ENCODE peak calls at places on chromosomes 2 and 18, in six cellular contexts. R is fibroblast of lung; G is transverse colon; Z is right cardiac atrium; C is naive thymus-derived CD4-positive, alpha-beta T cell; V is pancreas. L is an unnamed sample. For H3K9me3 and H3K27me3, the result is how much of the 10 kb centered on the place peaks cover.

GRCh38 chr2:142218471-142218870 is 87.7 kb upstream of the LRP1B start:
- DNase-seq in R (peak), G (no peak), Z (no peak), C (no peak), V (no peak), L (no peak)

GRCh38 chr2:140975237-140975636 is 1155.6 kb downstream of the LRP1B start:
- DNase-seq in R (no peak), G (no peak), Z (no peak), C (no peak), V (no peak), L (no peak)

GRCh38 chr2:134647607-134648256 is 71.1 kb downstream of the TMEM163 start:
- DNase-seq in R (peak), G (no peak), Z (no peak), C (no peak), V (peak), L (no peak)

GRCh38 chr2:131010566-131010965 is 82.7 kb downstream of the FAM168B start:
- DNase-seq in R (no peak), G (no peak), Z (no peak), C (peak), V (no peak), L (no peak)

GRCh38 chr2:50546790-50547189 is 485.1 kb downstream of the NRXN1 start:
- DNase-seq in R (peak), G (no peak), Z (no peak), C (no peak), V (no peak), L (no peak)

GRCh38 chr2:9192712-9193111 is 13.9 kb upstream of the ASAP2 start:
- DNase-seq in R (no peak), G (no peak), Z (no peak), C (no peak), V (no peak), L (no peak)

GRCh38 chr2:239762742-239763269 is 262.3 kb downstream of the NDUFA10 start:
- DNase-seq in R (no peak), G (no peak), Z (no peak), C (no peak), V (no peak), L (peak)

GRCh38 chr18:410103-410502 is 90.4 kb downstream of the COLEC12 start:
- DNase-seq in R (no peak), G (no peak), Z (no peak), C (no peak), V (no peak), L (no peak)

GRCh38 chr2:85852979-85853498 is 35.8 kb downstream of the ST3GAL5 start:
- DNase-seq in R (no peak), G (peak), Z (peak), C (peak), V (peak), L (no peak)

GRCh38 chr2:64422466-64422865 is 31.5 kb upstream of the LGALSL start:
- DNase-seq in R (peak), G (no peak), Z (no peak), C (no peak), V (no peak), L (no peak)

GRCh38 chr18:35005963-35006577 is 35.1 kb upstream of the MAPRE2 start:
- DNase-seq in R (peak), G (no peak), Z (no peak), C (peak), V (no peak), L (no peak)

GRCh38 chr2:39947294-39948015 is 168.4 kb upstream of the THUMPD2 start:
- DNase-seq in R (peak), G (no peak), Z (no peak), C (no peak), V (no peak), L (no peak)

GRCh38 chr18:37452697-37453385 is 112.8 kb downstream of the CELF4 start:
- DNase-seq in R (peak), G (no peak), Z (no peak), C (no peak), V (no peak), L (no peak)

GRCh38 chr2:223692227-223692947 is 90.2 kb upstream of the SCG2 start:
- DNase-seq in R (peak), G (peak), Z (peak), C (no peak), V (peak), L (no peak)

GRCh38 chr2:42127425-42128424 is 41.4 kb upstream of the EML4 start:
- DNase-seq in R (no peak), G (no peak), Z (no peak), C (peak), V (no peak), L (no peak)

GRCh38 chr2:202033317-202034248 is at the start of gene FZD7:
- DNase-seq in R (peak), G (peak), Z (peak), C (peak), V (peak), L (peak)

GRCh38 chr2:39620067-39620466 is 45.6 kb upstream of the TMEM178A start:
- DNase-seq in R (peak), G (peak), Z (peak), C (peak), V (peak), L (no peak)

DNA sequence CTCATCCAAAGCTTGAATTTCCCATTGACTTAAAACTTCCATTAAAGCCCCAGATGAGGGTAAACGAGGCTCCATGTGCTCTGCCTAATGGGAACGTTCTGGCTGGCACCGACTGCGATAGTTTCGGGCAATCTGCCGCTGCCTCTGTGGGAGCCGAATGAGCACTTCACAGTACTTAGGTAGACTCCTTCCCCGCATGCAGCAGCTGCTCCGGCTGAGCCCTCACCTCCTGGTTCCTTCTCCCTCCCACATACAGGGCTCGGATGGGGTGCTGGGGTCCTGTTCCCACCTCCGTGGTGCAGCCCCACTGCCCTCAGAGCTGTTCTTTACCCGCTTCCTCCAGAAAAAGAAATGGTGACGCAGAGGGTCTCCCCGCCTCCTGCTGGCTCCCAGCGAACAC is 476.5 kb upstream of the SALL3 start:
- DNase-seq in R (no peak), G (no peak), Z (no peak), C (no peak), V (no peak), L (no peak)
- H3K9me3 ChIP-seq in R (under half), G (under half), Z (under half), C (under half), V (under half), L (under half)

GRCh38 chr18:66043009-66043408 is 292.2 kb downstream of the CDH7 start:
- DNase-seq in R (no peak), G (no peak), Z (no peak), C (no peak), V (no peak), L (no peak)

GRCh38 chr18:66048404-66048803 is 297.6 kb downstream of the CDH7 start:
- DNase-seq in R (peak), G (no peak), Z (no peak), C (no peak), V (no peak), L (no peak)

GRCh38 chr18:66046025-66046602 is 295.3 kb downstream of the CDH7 start:
- DNase-seq in R (no peak), G (no peak), Z (no peak), C (no peak), V (no peak), L (no peak)
- H3K27me3 ChIP-seq in R (under half), G (under half), Z (under half), C (under half), V (under half), L (under half)

DNA sequence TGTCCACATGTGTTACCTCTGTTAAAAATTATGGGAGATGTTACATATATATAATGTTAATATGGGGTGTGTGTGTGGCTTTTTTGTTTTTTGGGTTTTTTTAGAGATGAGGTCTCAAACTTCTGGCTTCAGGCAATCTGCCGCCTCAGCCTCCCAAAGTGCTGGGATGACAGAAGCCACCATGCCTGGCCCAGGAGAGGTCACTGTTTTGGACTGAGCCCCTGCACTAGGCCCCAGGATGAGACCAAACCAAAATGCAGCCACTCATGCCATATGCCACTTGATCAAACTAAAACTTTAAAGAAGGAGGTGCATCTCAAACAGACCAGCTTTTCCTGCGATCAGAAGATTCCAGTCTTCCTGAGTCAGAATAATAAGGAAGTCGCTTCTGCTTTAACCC is 2.5 kb downstream of the ADI1 start:
- DNase-seq in R (no peak), G (no peak), Z (no peak), C (no peak), V (no peak), L (no peak)
- H3K9me3 ChIP-seq in R (under half), G (under half), Z (under half), C (under half), V (under half), L (under half)

GRCh38 chr2:231926761-231927565 is 767 bp upstream of the NPPC start:
- DNase-seq in R (peak), G (no peak), Z (no peak), C (no peak), V (no peak), L (peak)

GRCh38 chr2:231928481-231928880 is 2.3 kb upstream of the NPPC start:
- DNase-seq in R (no peak), G (no peak), Z (no peak), C (no peak), V (peak), L (peak)

GRCh38 chr2:231928901-231929725 is 2.9 kb upstream of the NPPC start:
- DNase-seq in R (no peak), G (no peak), Z (no peak), C (no peak), V (peak), L (no peak)

GRCh38 chr2:231926180-231926741 is at the start of gene NPPC:
- DNase-seq in R (peak), G (no peak), Z (peak), C (peak), V (no peak), L (peak)

DNA sequence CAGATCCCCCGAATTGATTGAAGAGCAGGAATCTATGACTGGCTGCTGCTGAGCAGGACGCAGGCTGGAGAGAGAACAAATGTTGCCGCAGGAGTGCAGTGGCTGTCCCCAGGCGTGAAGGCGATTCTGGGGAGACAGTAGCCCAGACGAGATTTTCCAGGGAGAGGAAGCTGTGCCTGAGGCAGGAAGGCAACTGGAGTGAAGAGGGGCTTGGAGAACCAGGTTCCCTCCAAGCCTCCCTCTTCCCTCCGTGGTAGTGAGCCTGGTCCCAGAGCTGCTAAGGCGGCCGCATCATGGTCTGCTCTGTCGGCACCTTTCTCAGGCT is 1.3 kb upstream of the NPPC start:
- DNase-seq in R (no peak), G (no peak), Z (no peak), C (no peak), V (no peak), L (peak)
- H3K27me3 ChIP-seq in R (half or more), G (half or more), Z (under half), C (under half), V (under half), L (half or more)

L was measured in upper lobe of right lung.